ENCODE peak calls at places on chromosomes 6 and 20, in seven cellular contexts. One of them, this sample, is unnamed.

GRCh38 chr6:11804135-11804534 is 25.5 kb upstream of the ADTRP start:
- DNase-seq in progenitor cell of endocrine pancreas: no peak
- DNase-seq in iris pigment epithelial cell: no peak
- DNase-seq in Calu3: no peak
- DNase-seq in neural progenitor cell: no peak
- DNase-seq in endothelial cell: no peak
- DNase-seq in GM03348: no peak
- DNase-seq in this sample: no peak

GRCh38 chr6:63690210-63690609 is 54.6 kb downstream of the PHF3 start:
- DNase-seq in progenitor cell of endocrine pancreas: no peak
- DNase-seq in GM03348: no peak
- DNase-seq in Calu3: no peak
- DNase-seq in neural progenitor cell: no peak
- DNase-seq in iris pigment epithelial cell: no peak
- DNase-seq in endothelial cell: no peak
- DNase-seq in this sample: no peak

GRCh38 chr6:82397962-82398692 is 34.5 kb downstream of the TPBG start:
- DNase-seq in iris pigment epithelial cell: peak
- DNase-seq in GM03348: peak
- DNase-seq in endothelial cell: no peak
- DNase-seq in Calu3: no peak
- DNase-seq in progenitor cell of endocrine pancreas: no peak
- DNase-seq in neural progenitor cell: no peak
- DNase-seq in this sample: peak

GRCh38 chr20:843908-844307 is 10.4 kb downstream of the FAM110A start:
- DNase-seq in progenitor cell of endocrine pancreas: no peak
- DNase-seq in GM03348: no peak
- DNase-seq in endothelial cell: no peak
- DNase-seq in Calu3: no peak
- DNase-seq in neural progenitor cell: no peak
- DNase-seq in iris pigment epithelial cell: no peak
- DNase-seq in this sample: no peak

GRCh38 chr6:15386110-15386755 is 140.4 kb downstream of the JARID2 start:
- DNase-seq in GM03348: no peak
- DNase-seq in iris pigment epithelial cell: no peak
- DNase-seq in progenitor cell of endocrine pancreas: no peak
- DNase-seq in endothelial cell: no peak
- DNase-seq in Calu3: no peak
- DNase-seq in neural progenitor cell: no peak
- DNase-seq in this sample: no peak

GRCh38 chr20:10954137-10954840 is 280.5 kb upstream of the JAG1 start:
- DNase-seq in Calu3: peak
- DNase-seq in iris pigment epithelial cell: peak
- DNase-seq in endothelial cell: no peak
- DNase-seq in neural progenitor cell: no peak
- DNase-seq in progenitor cell of endocrine pancreas: no peak
- DNase-seq in GM03348: no peak
- DNase-seq in this sample: peak

GRCh38 chr6:30955367-30956042 is 14.7 kb downstream of the MUCL3 start:
- DNase-seq in Calu3: peak
- DNase-seq in endothelial cell: peak
- DNase-seq in progenitor cell of endocrine pancreas: peak
- DNase-seq in iris pigment epithelial cell: peak
- DNase-seq in neural progenitor cell: peak
- DNase-seq in GM03348: peak
- DNase-seq in this sample: peak

GRCh38 chr20:56504373-56505005 is 20.1 kb upstream of the FAM209A start:
- DNase-seq in progenitor cell of endocrine pancreas: no peak
- DNase-seq in Calu3: no peak
- DNase-seq in GM03348: peak
- DNase-seq in endothelial cell: peak
- DNase-seq in iris pigment epithelial cell: no peak
- DNase-seq in neural progenitor cell: peak
- DNase-seq in this sample: no peak

GRCh38 chr6:32060966-32061655 is 22.9 kb downstream of the CYP21A2 start:
- DNase-seq in iris pigment epithelial cell: no peak
- DNase-seq in neural progenitor cell: no peak
- DNase-seq in GM03348: no peak
- DNase-seq in endothelial cell: no peak
- DNase-seq in Calu3: no peak
- DNase-seq in progenitor cell of endocrine pancreas: no peak
- DNase-seq in this sample: peak

GRCh38 chr6:26284537-26285142 is 80.4 kb upstream of the BTN3A2 start:
- DNase-seq in endothelial cell: peak
- DNase-seq in progenitor cell of endocrine pancreas: no peak
- DNase-seq in Calu3: peak
- DNase-seq in GM03348: peak
- DNase-seq in iris pigment epithelial cell: peak
- DNase-seq in neural progenitor cell: peak
- DNase-seq in this sample: peak

GRCh38 chr6:41599015-41599835 is 39.0 kb upstream of the MDFI start:
- DNase-seq in neural progenitor cell: no peak
- DNase-seq in Calu3: no peak
- DNase-seq in GM03348: no peak
- DNase-seq in iris pigment epithelial cell: no peak
- DNase-seq in progenitor cell of endocrine pancreas: no peak
- DNase-seq in endothelial cell: no peak
- DNase-seq in this sample: no peak

GRCh38 chr6:9412951-9413559 is 977.7 kb upstream of the SLC35B3 start:
- DNase-seq in GM03348: no peak
- DNase-seq in progenitor cell of endocrine pancreas: no peak
- DNase-seq in neural progenitor cell: peak
- DNase-seq in iris pigment epithelial cell: peak
- DNase-seq in Calu3: peak
- DNase-seq in endothelial cell: peak
- DNase-seq in this sample: peak

GRCh38 chr6:107330190-107330589 is 129.2 kb downstream of the PDSS2 start:
- DNase-seq in GM03348: no peak
- DNase-seq in iris pigment epithelial cell: peak
- DNase-seq in Calu3: no peak
- DNase-seq in neural progenitor cell: no peak
- DNase-seq in progenitor cell of endocrine pancreas: no peak
- DNase-seq in endothelial cell: no peak
- DNase-seq in this sample: no peak

GRCh38 chr6:22470454-22471368 is 98.7 kb upstream of the HDGFL1 start:
- DNase-seq in neural progenitor cell: peak
- DNase-seq in Calu3: peak
- DNase-seq in GM03348: peak
- DNase-seq in progenitor cell of endocrine pancreas: no peak
- DNase-seq in iris pigment epithelial cell: peak
- DNase-seq in endothelial cell: no peak
- DNase-seq in this sample: peak

GRCh38 chr6:97133071-97133470 is 149.9 kb downstream of the MMS22L start:
- DNase-seq in neural progenitor cell: no peak
- DNase-seq in Calu3: no peak
- DNase-seq in GM03348: no peak
- DNase-seq in progenitor cell of endocrine pancreas: no peak
- DNase-seq in endothelial cell: no peak
- DNase-seq in iris pigment epithelial cell: peak
- DNase-seq in this sample: peak

GRCh38 chr6:35044771-35045275 is 96.3 kb downstream of the TCP11 start:
- DNase-seq in progenitor cell of endocrine pancreas: no peak
- DNase-seq in endothelial cell: no peak
- DNase-seq in Calu3: no peak
- DNase-seq in GM03348: no peak
- DNase-seq in iris pigment epithelial cell: no peak
- DNase-seq in neural progenitor cell: no peak
- DNase-seq in this sample: peak

GRCh38 chr6:169230923-169231789 is 22.5 kb downstream of the THBS2 start:
- DNase-seq in Calu3: no peak
- DNase-seq in neural progenitor cell: no peak
- DNase-seq in GM03348: no peak
- DNase-seq in progenitor cell of endocrine pancreas: no peak
- DNase-seq in endothelial cell: no peak
- DNase-seq in iris pigment epithelial cell: no peak
- DNase-seq in this sample: no peak

GRCh38 chr6:17178754-17179153 is 76.9 kb downstream of the STMND1 start:
- DNase-seq in progenitor cell of endocrine pancreas: no peak
- DNase-seq in endothelial cell: no peak
- DNase-seq in neural progenitor cell: no peak
- DNase-seq in iris pigment epithelial cell: no peak
- DNase-seq in GM03348: no peak
- DNase-seq in Calu3: no peak
- DNase-seq in this sample: no peak

GRCh38 chr20:9617062-9617461 is 102.7 kb downstream of the LAMP5 start:
- DNase-seq in iris pigment epithelial cell: peak
- DNase-seq in progenitor cell of endocrine pancreas: peak
- DNase-seq in GM03348: peak
- DNase-seq in neural progenitor cell: peak
- DNase-seq in endothelial cell: peak
- DNase-seq in Calu3: peak
- DNase-seq in this sample: peak

GRCh38 chr20:62240015-62240685 is 1.8 kb downstream of the OSBPL2 start:
- DNase-seq in GM03348: no peak
- DNase-seq in progenitor cell of endocrine pancreas: no peak
- DNase-seq in endothelial cell: no peak
- DNase-seq in neural progenitor cell: no peak
- DNase-seq in Calu3: no peak
- DNase-seq in iris pigment epithelial cell: no peak
- DNase-seq in this sample: no peak

GRCh38 chr20:22507240-22507961 is 77.0 kb downstream of the FOXA2 start:
- DNase-seq in Calu3: no peak
- DNase-seq in endothelial cell: no peak
- DNase-seq in GM03348: no peak
- DNase-seq in iris pigment epithelial cell: no peak
- DNase-seq in progenitor cell of endocrine pancreas: no peak
- DNase-seq in neural progenitor cell: no peak
- DNase-seq in this sample: no peak

GRCh38 chr6:157823001-157823522 is at the start of gene SNX9:
- DNase-seq in endothelial cell: peak
- DNase-seq in GM03348: peak
- DNase-seq in progenitor cell of endocrine pancreas: peak
- DNase-seq in neural progenitor cell: peak
- DNase-seq in iris pigment epithelial cell: peak
- DNase-seq in Calu3: peak
- DNase-seq in this sample: peak

GRCh38 chr6:46900266-46900665 is 21.5 kb downstream of the ADGRF5 start:
- DNase-seq in GM03348: no peak
- DNase-seq in Calu3: no peak
- DNase-seq in progenitor cell of endocrine pancreas: no peak
- DNase-seq in iris pigment epithelial cell: no peak
- DNase-seq in endothelial cell: no peak
- DNase-seq in neural progenitor cell: no peak
- DNase-seq in this sample: no peak

GRCh38 chr6:35343092-35343834 is 905 bp downstream of the PPARD start:
- DNase-seq in GM03348: peak
- DNase-seq in neural progenitor cell: no peak
- DNase-seq in iris pigment epithelial cell: peak
- DNase-seq in endothelial cell: no peak
- DNase-seq in Calu3: peak
- DNase-seq in progenitor cell of endocrine pancreas: no peak
- DNase-seq in this sample: peak

GRCh38 chr6:37109714-37110454 is 60.1 kb upstream of the PIM1 start:
- DNase-seq in neural progenitor cell: no peak
- DNase-seq in endothelial cell: no peak
- DNase-seq in progenitor cell of endocrine pancreas: no peak
- DNase-seq in iris pigment epithelial cell: no peak
- DNase-seq in Calu3: no peak
- DNase-seq in GM03348: no peak
- DNase-seq in this sample: no peak